ENCODE peak calls at places on chromosome 14, in ten cellular contexts. V is B cell, C is mammary epithelial cell, J is astrocyte, M is tibial artery, Z is fibroblast of pulmonary artery, Y is IMR-90, X is keratinocyte, S is endothelial cell, E is BE2C. P is an unnamed sample.

GRCh38 chr14:95885278-95885677 is 8.6 kb downstream of the TUNAR start:
- DNase-seq in V (no peak), C (no peak), J (no peak), M (no peak), Z (no peak), Y (no peak), X (no peak), S (no peak), E (no peak), P (no peak)

GRCh38 chr14:21978184-21978998 is 304.8 kb upstream of the OR4E1 start:
- DNase-seq in V (peak; percentile 43), C (peak; percentile 16), J (no peak), M (no peak), Z (peak; percentile 30), Y (peak; percentile 15), X (no peak), S (peak; percentile 68), E (peak; percentile 53), P (peak; percentile 57)

GRCh38 chr14:76698631-76699030 is 62.6 kb upstream of the VASH1 start:
- DNase-seq in V (no peak), C (no peak), J (no peak), M (no peak), Z (no peak), Y (no peak), X (no peak), S (no peak), E (no peak), P (no peak)

GRCh38 chr14:95222151-95222631 is 64.9 kb upstream of the DICER1 start:
- DNase-seq in V (no peak), C (peak; percentile 37), J (peak; percentile 77), M (no peak), Z (peak; percentile 52), Y (peak; percentile 38), X (no peak), S (no peak), E (no peak), P (no peak)

GRCh38 chr14:21102472-21103164 is 1.8 kb downstream of the TMEM253 start:
- DNase-seq in V (no peak), C (no peak), J (no peak), M (no peak), Z (no peak), Y (no peak), X (no peak), S (no peak), E (no peak), P (no peak)

GRCh38 chr14:56156096-56156495 is 37.9 kb downstream of the PELI2 start:
- DNase-seq in V (no peak), C (no peak), J (no peak), M (no peak), Z (no peak), Y (peak; percentile 54), X (no peak), S (no peak), E (no peak), P (no peak)

GRCh38 chr14:68807148-68807600 is 14.3 kb upstream of the ZFP36L1 start:
- DNase-seq in V (peak; percentile 77), C (no peak), J (peak; percentile 78), M (peak; percentile 84), Z (peak; percentile 92), Y (peak; percentile 94), X (no peak), S (no peak), E (no peak), P (no peak)

GRCh38 chr14:81315344-81315743 is 84.8 kb downstream of the STON2 start:
- DNase-seq in V (no peak), C (no peak), J (peak; percentile 19), M (no peak), Z (no peak), Y (no peak), X (no peak), S (no peak), E (no peak), P (no peak)

GRCh38 chr14:28772613-28773012 is 6.0 kb downstream of the FOXG1 start:
- DNase-seq in V (no peak), C (no peak), J (no peak), M (no peak), Z (no peak), Y (no peak), X (no peak), S (no peak), E (no peak), P (no peak)

GRCh38 chr14:71960620-71961353 is 28.6 kb downstream of the RGS6 start:
- DNase-seq in V (no peak), C (no peak), J (no peak), M (no peak), Z (no peak), Y (no peak), X (no peak), S (no peak), E (no peak), P (no peak)

GRCh38 chr14:30553311-30553989 is 5.5 kb upstream of the G2E3 start:
- DNase-seq in V (no peak), C (peak; percentile 82), J (peak; percentile 84), M (no peak), Z (peak; percentile 31), Y (peak; percentile 78), X (no peak), S (no peak), E (no peak), P (no peak)

GRCh38 chr14:42192659-42193425 is 586.2 kb downstream of the LRFN5 start:
- DNase-seq in V (no peak), C (peak; percentile 66), J (peak; percentile 91), M (no peak), Z (peak; percentile 93), Y (peak; percentile 98), X (no peak), S (no peak), E (no peak), P (no peak)

GRCh38 chr14:68282479-68283377 is 463.1 kb downstream of the RAD51B start:
- DNase-seq in V (no peak), C (no peak), J (no peak), M (no peak), Z (no peak), Y (no peak), X (no peak), S (no peak), E (no peak), P (no peak)

GRCh38 chr14:64654931-64655330 is 49.3 kb upstream of the PLEKHG3 start:
- DNase-seq in V (no peak), C (no peak), J (no peak), M (no peak), Z (no peak), Y (no peak), X (no peak), S (no peak), E (no peak), P (no peak)

GRCh38 chr14:61495809-61496208 is 174.4 kb downstream of the PRKCH start:
- DNase-seq in V (no peak), C (no peak), J (no peak), M (no peak), Z (no peak), Y (no peak), X (no peak), S (no peak), E (no peak), P (no peak)

GRCh38 chr14:91681893-91682563 is 49.9 kb downstream of the CATSPERB start:
- DNase-seq in V (no peak), C (no peak), J (no peak), M (no peak), Z (no peak), Y (no peak), X (no peak), S (no peak), E (no peak), P (no peak)

GRCh38 chr14:102827716-102828115 is 50.5 kb downstream of the TRAF3 start:
- DNase-seq in V (no peak), C (no peak), J (peak; percentile 55), M (no peak), Z (no peak), Y (peak; percentile 23), X (no peak), S (no peak), E (peak; percentile 27), P (no peak)

GRCh38 chr14:104895786-104896642 is 28.7 kb upstream of the PLD4 start:
- DNase-seq in V (no peak), C (no peak), J (no peak), M (peak; percentile 69), Z (no peak), Y (no peak), X (no peak), S (peak; percentile 3), E (peak; percentile 82), P (no peak)

GRCh38 chr14:78752789-78753188 is 582.6 kb downstream of the NRXN3 start:
- DNase-seq in V (no peak), C (peak; percentile 35), J (peak; percentile 29), M (no peak), Z (no peak), Y (no peak), X (no peak), S (no peak), E (no peak), P (no peak)
- TF ChIP-seq CTCF in V (no peak), C (no peak), J (no peak), M (no peak), Z (no peak), Y (no peak), X (no peak), S (no peak), E (no peak), P (no peak)

GRCh38 chr14:99479903-99480855 is 480 bp downstream of the SETD3 start:
- DNase-seq in V (peak; percentile 63), C (peak; percentile 54), J (peak; percentile 65), M (peak; percentile 85), Z (peak; percentile 66), Y (peak; percentile 65), X (no peak), S (peak; percentile 58), E (peak; percentile 51), P (peak; percentile 36)
- TF ChIP-seq CTCF in V (no peak), C (peak; percentile 11), J (no peak), M (no peak), Z (peak; percentile 15), Y (peak; percentile 19), X (no peak), S (no peak), E (peak; percentile 28), P (no peak)

DNA sequence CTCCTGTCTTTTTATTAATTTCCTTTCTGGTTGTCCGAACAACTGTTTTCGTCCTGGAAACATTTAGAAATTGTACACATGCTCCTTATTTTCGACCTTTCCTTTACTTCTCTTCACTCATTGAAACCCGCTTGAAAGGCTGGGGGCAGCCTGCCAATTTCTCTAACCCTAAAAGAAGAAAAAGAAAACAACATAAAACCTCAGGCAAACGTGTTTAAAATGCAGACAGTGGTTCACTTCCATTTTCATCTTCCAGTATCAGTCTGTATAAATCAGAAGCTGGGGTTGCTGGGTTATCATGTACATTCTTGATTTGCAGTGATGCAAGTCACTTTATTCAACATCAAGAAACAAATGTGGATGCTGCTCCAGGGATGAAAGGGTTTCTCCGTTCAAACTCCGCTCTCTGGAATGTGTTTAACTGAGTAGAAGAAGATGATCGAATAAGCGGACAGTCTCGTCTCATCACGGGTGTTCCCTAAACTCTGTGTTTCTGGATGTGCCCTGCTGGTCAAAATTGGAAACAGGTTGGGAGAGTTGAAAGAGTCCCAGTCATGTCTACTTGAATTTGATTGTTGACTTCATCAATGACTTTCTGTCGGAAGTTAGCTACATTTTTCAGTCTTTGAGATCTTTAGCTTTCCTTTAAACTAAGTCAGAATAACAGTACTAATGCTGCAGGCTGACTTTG is 1042.2 kb downstream of the BCL11B start:
- DNase-seq in V (no peak), C (no peak), J (no peak), M (no peak), Z (no peak), Y (no peak), X (no peak), S (no peak), E (no peak), P (no peak)
- TF ChIP-seq CTCF in V (no peak), C (no peak), J (no peak), M (no peak), Z (no peak), Y (no peak), X (no peak), S (no peak), E (no peak), P (no peak)

GRCh38 chr14:74459289-74459946 is 33.4 kb upstream of the SYNDIG1L start:
- DNase-seq in V (peak; percentile 34), C (peak; percentile 37), J (peak; percentile 23), M (no peak), Z (peak; percentile 64), Y (peak; percentile 69), X (no peak), S (peak; percentile 60), E (peak; percentile 67), P (no peak)
- TF ChIP-seq CTCF in V (peak; percentile 66), C (peak; percentile 69), J (peak; percentile 70), M (peak; percentile 40), Z (peak; percentile 78), Y (peak; percentile 75), X (peak; percentile 69), S (peak; percentile 62), E (peak; percentile 73), P (peak; percentile 53)

P was measured in natural killer cell.